ENCODE peak calls at places on chromosomes 6 and 20, in seven cellular contexts. S is activated CD8-positive, alpha-beta T cell treated with anti-CD3 and anti-CD28 coated beads for 36 hours; X is natural killer cell; P is CD4-positive, alpha-beta T cell; Y is HFFc6; E is GM20000; Z is H9. Q is an unnamed sample.

GRCh38 chr6:8904754-8905153 is 469.4 kb upstream of the SLC35B3 start:
- DNase-seq in S (no peak), P (no peak), X (no peak), E (no peak), Z (peak), Y (no peak), Q (no peak)

GRCh38 chr6:123118811-123119210 is 122.8 kb downstream of the CLVS2 start:
- DNase-seq in P (no peak), X (no peak), E (no peak), S (no peak), Z (no peak), Y (no peak), Q (no peak)

GRCh38 chr6:134621858-134622257 is 303.9 kb upstream of the SGK1 start:
- DNase-seq in E (no peak), Y (peak), P (no peak), Z (no peak), X (no peak), S (no peak), Q (no peak)

GRCh38 chr6:32386040-32386439 is 14.3 kb upstream of the TSBP1 start:
- DNase-seq in S (no peak), E (no peak), Z (no peak), P (no peak), Y (no peak), X (no peak), Q (no peak)

GRCh38 chr20:56554869-56555268 is 21.8 kb downstream of the FAM209B start:
- DNase-seq in E (peak), X (no peak), Y (peak), Z (peak), P (no peak), S (peak), Q (peak)

GRCh38 chr20:38427655-38428023 is 7.5 kb downstream of the SNHG17 start:
- DNase-seq in Y (no peak), Z (no peak), E (no peak), S (no peak), X (no peak), P (no peak), Q (no peak)

GRCh38 chr20:23125159-23125558 is 39.0 kb upstream of the CD93 start:
- DNase-seq in Z (no peak), E (no peak), P (no peak), S (no peak), Y (no peak), X (no peak), Q (no peak)

GRCh38 chr6:159104163-159104885 is 59.5 kb upstream of the TAGAP start:
- DNase-seq in P (peak), Z (peak), X (peak), Y (peak), S (peak), E (peak), Q (peak)

GRCh38 chr20:12086359-12086758 is 168.7 kb downstream of the BTBD3 start:
- DNase-seq in X (no peak), P (no peak), Z (no peak), Y (no peak), S (no peak), E (no peak), Q (no peak)

GRCh38 chr20:36219671-36220220 is 16.5 kb upstream of the AAR2 start:
- DNase-seq in Y (no peak), X (no peak), Z (no peak), P (no peak), S (no peak), E (no peak), Q (no peak)
- TF ChIP-seq CTCF in Y (no peak), X (no peak), Z (no peak), P (no peak), S (no peak), E (no peak), Q (no peak)

DNA sequence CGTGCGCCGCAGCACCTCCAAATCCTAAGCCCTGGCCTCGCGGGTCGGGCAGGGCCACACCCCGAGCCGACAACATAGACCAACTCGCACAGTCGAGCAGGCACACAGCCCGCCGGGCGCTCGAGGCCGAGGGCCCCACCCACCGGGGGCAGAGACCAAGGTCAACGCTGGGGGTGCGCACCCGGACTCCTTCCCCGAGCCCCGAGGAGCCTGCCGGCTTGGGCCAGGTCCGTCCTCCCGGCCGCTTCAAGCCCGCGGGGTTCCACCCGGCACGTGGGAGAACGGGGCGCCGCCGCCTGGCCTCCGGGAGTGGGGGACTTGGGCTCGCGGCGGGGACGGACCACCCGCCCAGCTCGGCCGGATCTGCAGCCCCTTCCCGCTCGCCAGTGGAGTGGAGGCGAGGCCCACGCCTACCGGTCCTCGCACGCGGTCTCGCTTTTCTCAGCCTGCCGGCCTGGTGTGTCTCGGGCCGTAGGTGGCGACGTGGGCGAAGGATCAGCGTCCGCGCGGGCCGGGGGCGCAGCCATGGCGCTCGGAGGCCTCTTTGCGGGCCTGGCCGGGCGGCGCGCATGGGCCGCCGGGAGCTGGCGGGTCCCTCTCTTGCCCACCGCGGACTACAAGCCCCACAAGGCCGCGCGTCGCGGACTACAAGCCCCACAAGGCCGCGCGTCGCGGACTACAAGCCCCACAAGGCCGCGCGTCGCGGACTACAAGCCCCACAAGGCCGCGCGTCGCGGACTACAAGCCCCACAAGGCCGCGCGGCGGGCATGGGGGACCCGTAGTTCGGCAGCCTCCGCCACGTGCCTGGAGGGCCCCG is at the start of gene UCKL1:
- DNase-seq in Y (peak), S (peak), P (peak), Z (peak), X (peak), E (peak), Q (peak)
- TF ChIP-seq CTCF in Y (peak), S (peak), P (no peak), Z (no peak), X (no peak), E (no peak), Q (no peak)

GRCh38 chr6:30914076-30914853 is at the start of gene VARS2:
- DNase-seq in E (peak), Y (peak), Z (peak), X (peak), P (peak), S (peak), Q (peak)
- TF ChIP-seq CTCF in E (no peak), Y (peak), Z (no peak), X (no peak), P (no peak), S (no peak), Q (peak)

DNA sequence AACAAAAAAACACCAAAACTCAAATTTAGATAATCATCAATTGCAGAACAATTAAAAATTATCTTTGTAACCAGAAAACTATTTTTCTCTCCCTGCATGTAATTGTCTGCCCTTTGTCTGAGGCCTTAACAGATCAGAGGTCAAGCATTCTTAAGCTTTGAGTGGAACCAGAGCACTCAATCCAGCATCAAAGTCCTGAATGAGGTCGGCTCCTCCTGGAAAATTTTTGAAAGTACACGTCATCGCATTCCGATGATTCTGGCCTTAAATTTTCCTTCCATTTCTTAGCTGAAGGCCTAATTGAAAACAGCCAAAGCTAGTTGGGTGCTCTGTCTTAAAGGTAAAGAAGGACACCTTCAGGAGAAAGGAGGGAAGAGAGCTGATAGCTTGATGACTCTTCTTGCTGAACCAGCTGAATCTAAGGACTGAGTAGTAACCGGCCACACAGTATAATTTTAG is 510.2 kb upstream of the SULF2 start:
- DNase-seq in Y (peak), S (no peak), E (no peak), Z (peak), X (no peak), P (no peak), Q (no peak)
- TF ChIP-seq CTCF in Y (peak), S (no peak), E (no peak), Z (peak), X (no peak), P (no peak), Q (no peak)

DNA sequence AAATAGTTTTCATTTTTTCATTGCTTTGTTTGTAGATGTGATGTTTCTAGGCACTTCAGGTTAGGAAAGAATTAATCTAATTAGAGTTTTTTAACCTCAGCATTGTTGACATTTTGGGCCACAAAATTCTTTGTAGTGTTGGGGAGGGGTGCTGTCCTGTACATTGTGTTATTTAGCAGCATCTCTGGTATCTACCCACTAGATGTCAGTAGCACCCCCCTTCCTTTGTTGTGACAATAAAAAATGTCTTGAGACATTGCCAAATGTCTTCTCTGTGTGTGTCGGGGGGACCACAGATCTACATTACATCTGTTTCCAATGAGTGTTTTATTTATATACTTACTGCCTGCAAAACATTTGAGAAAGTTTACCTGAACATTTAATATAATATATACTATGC is 45.6 kb downstream of the EYA4 start:
- DNase-seq in E (no peak), P (no peak), Z (no peak), X (no peak), Y (no peak), S (no peak), Q (peak)
- TF ChIP-seq CTCF in E (peak), P (no peak), Z (peak), X (no peak), Y (peak), S (no peak), Q (peak)

GRCh38 chr6:105452376-105452775 is 49.5 kb upstream of the PREP start:
- DNase-seq in E (no peak), Z (no peak), S (no peak), X (no peak), Y (no peak), P (no peak), Q (no peak)
- TF ChIP-seq CTCF in E (no peak), Z (no peak), S (no peak), X (no peak), Y (no peak), P (no peak), Q (no peak)

GRCh38 chr20:46151936-46152335 is 33.8 kb downstream of the CD40 start:
- DNase-seq in X (no peak), S (peak), E (peak), Y (no peak), Z (peak), P (no peak), Q (peak)
- TF ChIP-seq CTCF in X (no peak), S (peak), E (peak), Y (peak), Z (peak), P (peak), Q (peak)

Q was measured in GM13977.